ENCODE peak calls at places on chromosomes 6 and 20, in eight cellular contexts. R is BE2C, G is WTC11, Z is H9, N is astrocyte of the spinal cord, A is breast epithelium, F is mucosa of descending colon, V is kidney. E is an unnamed sample.

GRCh38 chr20:44649976-44650375 is 1.5 kb downstream of the ADA start:
- DNase-seq in R (no peak), G (no peak), Z (no peak), N (no peak), A (no peak), F (no peak), V (peak), E (no peak)

GRCh38 chr6:156853733-156854132 is 76.6 kb downstream of the ARID1B start:
- DNase-seq in R (no peak), G (no peak), Z (no peak), N (no peak), A (no peak), F (no peak), V (no peak), E (no peak)

GRCh38 chr6:98787961-98788360 is 46.4 kb upstream of the POU3F2 start:
- DNase-seq in R (peak), G (peak), Z (peak), N (no peak), A (no peak), F (no peak), V (no peak), E (no peak)

GRCh38 chr6:126039284-126039683 is 52.9 kb downstream of the TRMT11 start:
- DNase-seq in R (no peak), G (no peak), Z (no peak), N (peak), A (no peak), F (no peak), V (no peak), E (no peak)

GRCh38 chr6:57226221-57226620 is 4.1 kb upstream of the RAB23 start:
- DNase-seq in R (peak), G (no peak), Z (no peak), N (no peak), A (no peak), F (no peak), V (no peak), E (no peak)

GRCh38 chr20:23145281-23145700 is 59.2 kb upstream of the CD93 start:
- DNase-seq in R (no peak), G (no peak), Z (no peak), N (peak), A (no peak), F (no peak), V (peak), E (no peak)

GRCh38 chr20:51095755-51096509 is 73.0 kb upstream of the KCNG1 start:
- DNase-seq in R (no peak), G (no peak), Z (no peak), N (no peak), A (no peak), F (no peak), V (no peak), E (no peak)

GRCh38 chr20:23602261-23602660 is 3.5 kb downstream of the CST9 start:
- DNase-seq in R (no peak), G (no peak), Z (no peak), N (no peak), A (no peak), F (no peak), V (no peak), E (no peak)

GRCh38 chr6:125307964-125308615 is 6.3 kb upstream of the HDDC2 start:
- DNase-seq in R (no peak), G (no peak), Z (no peak), N (no peak), A (no peak), F (no peak), V (no peak), E (no peak)

GRCh38 chr6:168037242-168037641 is 39.8 kb downstream of the KIF25 start:
- DNase-seq in R (no peak), G (no peak), Z (no peak), N (no peak), A (peak), F (no peak), V (no peak), E (no peak)

GRCh38 chr6:127857051-127857637 is 43.7 kb downstream of the THEMIS start:
- DNase-seq in R (no peak), G (no peak), Z (no peak), N (no peak), A (no peak), F (no peak), V (no peak), E (no peak)

GRCh38 chr6:7004581-7005297 is 103.0 kb upstream of the RREB1 start:
- DNase-seq in R (no peak), G (no peak), Z (no peak), N (no peak), A (no peak), F (no peak), V (no peak), E (no peak)

GRCh38 chr6:94813806-94814205 is 763.5 kb upstream of the MANEA start:
- DNase-seq in R (no peak), G (no peak), Z (no peak), N (no peak), A (no peak), F (no peak), V (no peak), E (no peak)

GRCh38 chr20:63321148-63321831 is 28.3 kb downstream of the COL20A1 start:
- DNase-seq in R (peak), G (no peak), Z (no peak), N (no peak), A (no peak), F (peak), V (peak), E (no peak)

GRCh38 chr6:166027761-166028160 is 139.9 kb downstream of the TBXT start:
- DNase-seq in R (no peak), G (no peak), Z (no peak), N (peak), A (no peak), F (no peak), V (no peak), E (no peak)

GRCh38 chr6:168024951-168025510 is 27.6 kb downstream of the KIF25 start:
- DNase-seq in R (no peak), G (no peak), Z (no peak), N (no peak), A (peak), F (no peak), V (no peak), E (no peak)

GRCh38 chr20:39885975-39886649 is 802.9 kb downstream of the MAFB start:
- DNase-seq in R (peak), G (peak), Z (peak), N (peak), A (no peak), F (no peak), V (peak), E (peak)

GRCh38 chr6:111872521-111873177 is 603 bp downstream of the FYN start:
- DNase-seq in R (peak), G (peak), Z (peak), N (peak), A (no peak), F (peak), V (peak), E (peak)

GRCh38 chr6:87357479-87358196 is 13.0 kb downstream of the C6orf163 start:
- DNase-seq in R (no peak), G (no peak), Z (peak), N (no peak), A (no peak), F (no peak), V (no peak), E (no peak)

GRCh38 chr6:82767037-82767436 is 298.6 kb downstream of the UBE3D start:
- DNase-seq in R (no peak), G (peak), Z (peak), N (no peak), A (no peak), F (no peak), V (no peak), E (no peak)

GRCh38 chr6:98634569-98634968 is 199.8 kb upstream of the POU3F2 start:
- DNase-seq in R (no peak), G (peak), Z (peak), N (no peak), A (no peak), F (no peak), V (no peak), E (no peak)

GRCh38 chr6:166775180-166775922 is 148.3 kb upstream of the RPS6KA2 start:
- DNase-seq in R (peak), G (peak), Z (peak), N (peak), A (no peak), F (peak), V (no peak), E (peak)

GRCh38 chr20:24743641-24744040 is 205.4 kb upstream of the CST7 start:
- DNase-seq in R (no peak), G (no peak), Z (peak), N (no peak), A (no peak), F (no peak), V (no peak), E (no peak)

GRCh38 chr6:100460650-100461204 is 4.0 kb downstream of the SIM1 start:
- DNase-seq in R (no peak), G (peak), Z (peak), N (no peak), A (no peak), F (no peak), V (no peak), E (no peak)

GRCh38 chr6:126054802-126055201 is 68.5 kb downstream of the TRMT11 start:
- DNase-seq in R (no peak), G (no peak), Z (no peak), N (no peak), A (no peak), F (no peak), V (no peak), E (no peak)

GRCh38 chr6:155418017-155418749 is 37.5 kb downstream of the NOX3 start:
- DNase-seq in R (no peak), G (no peak), Z (no peak), N (peak), A (no peak), F (no peak), V (no peak), E (no peak)

GRCh38 chr20:46784450-46785127 is 75.1 kb downstream of the SLC2A10 start:
- DNase-seq in R (no peak), G (no peak), Z (no peak), N (peak), A (no peak), F (no peak), V (no peak), E (no peak)

GRCh38 chr20:47125553-47126373 is 230.7 kb downstream of the ZMYND8 start:
- DNase-seq in R (no peak), G (no peak), Z (peak), N (no peak), A (peak), F (no peak), V (no peak), E (no peak)

GRCh38 chr6:128803911-128804310 is 79.0 kb upstream of the LAMA2 start:
- DNase-seq in R (no peak), G (no peak), Z (no peak), N (peak), A (no peak), F (no peak), V (no peak), E (no peak)

GRCh38 chr20:15699431-15700146 is 873.7 kb downstream of the KIF16B start:
- DNase-seq in R (peak), G (peak), Z (peak), N (no peak), A (peak), F (no peak), V (no peak), E (no peak)

GRCh38 chr20:6120491-6120988 is 2.3 kb downstream of the FERMT1 start:
- DNase-seq in R (no peak), G (no peak), Z (no peak), N (no peak), A (no peak), F (no peak), V (no peak), E (no peak)

GRCh38 chr6:155040946-155041345 is 45.8 kb downstream of the TIAM2 start:
- DNase-seq in R (no peak), G (no peak), Z (no peak), N (no peak), A (peak), F (no peak), V (no peak), E (no peak)

DNA sequence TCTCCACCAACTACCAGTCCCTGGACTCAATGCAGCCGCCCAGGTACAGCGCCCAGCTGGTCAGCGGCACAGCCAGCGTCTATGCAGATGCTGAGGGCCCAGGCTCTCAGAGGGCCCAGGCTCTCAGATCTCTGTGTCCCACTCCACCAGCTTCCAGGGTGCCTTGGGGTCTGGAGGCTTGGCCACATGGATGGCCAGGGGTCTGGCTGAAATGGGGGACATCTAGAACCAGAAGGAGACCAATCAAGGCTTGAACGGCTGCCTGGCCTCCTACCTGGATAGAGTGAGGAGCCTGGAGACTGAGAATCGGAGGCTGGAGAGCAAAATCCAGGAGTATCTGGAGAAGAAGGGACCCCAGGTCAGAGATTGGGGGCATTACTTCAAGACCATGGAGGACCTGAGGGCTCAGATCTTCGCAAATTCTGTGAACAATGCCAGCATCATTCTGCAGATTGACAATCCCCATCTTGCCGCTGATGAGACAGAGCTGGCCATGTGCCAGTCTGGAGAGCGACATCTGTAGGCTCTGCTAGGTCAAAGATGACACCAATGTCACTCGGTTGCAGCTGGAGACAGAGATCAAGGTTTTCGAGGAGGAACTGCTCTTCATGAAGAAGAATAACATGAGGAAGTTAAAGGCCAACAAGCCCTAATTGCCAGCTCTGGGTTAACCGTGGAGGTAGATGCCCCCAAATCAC is 44.1 kb upstream of the GRM4 start:
- DNase-seq in R (peak), G (no peak), Z (no peak), N (no peak), A (no peak), F (no peak), V (no peak), E (no peak)
- TF ChIP-seq CTCF in R (no peak), G (no peak), Z (no peak), N (no peak), A (no peak), F (no peak), V (no peak), E (no peak)

GRCh38 chr6:39026175-39026574 is 22.4 kb upstream of the GLP1R start:
- DNase-seq in R (no peak), G (no peak), Z (no peak), N (no peak), A (no peak), F (no peak), V (no peak), E (no peak)

DNA sequence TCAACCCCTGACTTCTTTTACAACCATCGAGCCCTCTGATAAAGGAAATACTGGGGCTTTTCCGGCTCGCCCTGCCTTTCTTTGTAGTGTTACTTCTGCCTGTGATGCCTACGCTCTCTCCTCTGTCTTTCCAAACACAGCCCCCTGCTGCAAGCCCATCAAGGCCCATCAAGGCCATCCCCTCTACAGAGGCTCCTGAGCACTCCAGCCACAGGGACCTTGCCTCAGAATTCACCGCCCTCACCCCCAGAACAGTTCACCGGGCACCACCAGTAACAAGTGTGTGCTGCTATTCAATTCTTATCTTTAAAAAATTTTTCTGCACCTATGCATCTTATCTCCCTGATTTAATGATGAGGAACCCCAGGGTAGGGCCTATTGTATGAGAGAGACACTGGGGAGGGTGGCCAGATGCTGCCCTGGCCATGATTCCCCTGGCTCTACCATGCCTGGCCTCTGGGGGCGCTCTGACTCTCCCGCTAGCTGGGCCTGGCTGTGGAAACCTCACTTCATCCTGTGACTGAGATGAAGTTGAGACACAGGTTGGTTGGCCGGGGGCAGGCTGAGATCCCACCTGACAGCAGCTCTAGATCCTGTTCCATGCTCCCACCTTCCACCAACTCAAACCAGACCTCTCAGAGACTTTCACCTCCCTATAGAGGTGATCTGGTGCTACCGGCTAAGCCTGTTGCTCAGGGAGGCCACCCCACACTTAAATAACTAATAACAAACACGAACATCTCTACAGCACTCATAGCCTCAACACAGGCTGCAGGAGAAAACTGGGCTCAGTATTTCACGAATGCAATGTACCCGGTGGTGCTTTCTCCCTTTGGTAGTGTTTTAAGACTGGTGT is 19.2 kb upstream of the GLP1R start:
- DNase-seq in R (peak), G (peak), Z (peak), N (no peak), A (no peak), F (no peak), V (no peak), E (peak)
- TF ChIP-seq CTCF in R (peak), G (peak), Z (peak), N (peak), A (no peak), F (peak), V (peak), E (peak)

GRCh38 chr20:59482581-59483187 is 121.7 kb upstream of the PHACTR3 start:
- DNase-seq in R (no peak), G (no peak), Z (no peak), N (no peak), A (no peak), F (no peak), V (peak), E (no peak)
- TF ChIP-seq CTCF in R (no peak), G (no peak), Z (no peak), N (no peak), A (no peak), F (no peak), V (no peak), E (no peak)

DNA sequence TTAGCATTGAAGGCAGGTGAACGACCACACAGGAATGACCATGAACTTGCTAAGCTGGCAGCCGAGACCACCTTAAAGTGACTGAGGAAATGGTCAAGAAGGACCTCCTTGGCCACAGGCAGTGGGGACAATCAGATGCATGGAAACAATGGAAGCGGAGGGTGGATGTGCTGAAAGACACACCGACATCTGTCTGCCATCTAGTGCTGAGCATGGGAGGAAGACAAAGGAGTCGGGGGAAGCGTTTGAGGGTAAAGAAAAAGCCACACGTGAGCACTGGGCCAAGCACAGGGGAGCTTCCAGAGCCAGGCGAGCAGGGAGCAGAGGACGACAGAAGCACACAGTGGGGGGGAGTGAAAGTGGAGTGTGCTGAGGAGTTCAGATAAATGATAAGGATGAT is 367.8 kb downstream of the ZFAND3 start:
- DNase-seq in R (no peak), G (no peak), Z (peak), N (no peak), A (no peak), F (no peak), V (no peak), E (no peak)
- TF ChIP-seq CTCF in R (peak), G (no peak), Z (peak), N (no peak), A (no peak), F (no peak), V (no peak), E (no peak)

DNA sequence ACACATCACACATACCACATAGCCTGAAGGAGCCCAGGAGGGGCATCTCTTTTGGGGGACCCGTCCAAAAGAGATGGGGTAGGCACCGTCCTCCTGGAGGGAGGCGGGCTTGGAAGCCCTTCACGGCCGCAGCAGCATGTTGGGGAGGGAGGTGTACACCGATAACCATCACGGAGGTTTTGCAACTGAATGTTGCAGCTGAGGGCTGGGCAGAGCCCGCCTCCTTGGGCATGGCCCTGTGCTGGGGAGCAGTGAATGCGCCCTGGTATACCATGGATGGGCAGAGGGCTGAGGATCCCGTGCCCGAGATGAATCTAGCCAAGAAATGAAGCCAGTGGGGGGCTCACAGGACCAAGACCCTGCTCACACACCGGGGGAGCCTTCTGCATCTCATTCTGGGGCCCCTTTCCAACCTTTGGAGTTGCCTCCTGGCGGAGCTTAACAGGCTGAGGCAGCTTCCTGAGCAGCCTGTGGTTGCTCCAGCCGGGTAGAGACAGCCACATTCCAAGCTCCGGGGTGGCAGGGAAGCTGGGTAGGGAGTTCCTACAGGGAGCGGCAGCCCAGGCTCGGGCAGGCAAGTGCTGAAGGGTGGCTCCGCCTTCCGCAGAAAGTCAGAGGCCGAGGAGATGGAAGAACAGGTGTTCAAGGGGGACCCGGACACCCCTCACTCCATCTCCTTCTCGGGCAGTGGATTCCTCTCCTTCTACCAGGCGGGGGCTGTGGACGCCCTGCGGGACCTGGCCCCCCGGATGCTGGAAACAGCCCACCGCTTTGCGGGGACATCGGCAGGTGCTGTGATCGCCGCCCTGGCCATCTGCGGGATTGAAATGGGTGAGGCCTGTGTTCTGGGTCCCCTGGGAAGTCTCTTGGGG is at the start of gene PNPLA1:
- DNase-seq in R (no peak), G (peak), Z (peak), N (no peak), A (no peak), F (no peak), V (no peak), E (no peak)
- TF ChIP-seq CTCF in R (no peak), G (no peak), Z (no peak), N (no peak), A (no peak), F (no peak), V (no peak), E (no peak)

GRCh38 chr6:42088101-42088591 is 37.8 kb downstream of the TAF8 start:
- DNase-seq in R (no peak), G (no peak), Z (no peak), N (peak), A (no peak), F (no peak), V (peak), E (no peak)

GRCh38 chr6:42086046-42086664 is 35.8 kb downstream of the TAF8 start:
- DNase-seq in R (no peak), G (peak), Z (no peak), N (no peak), A (peak), F (no peak), V (no peak), E (no peak)

GRCh38 chr6:42083530-42083929 is 33.2 kb downstream of the TAF8 start:
- DNase-seq in R (no peak), G (no peak), Z (no peak), N (no peak), A (no peak), F (no peak), V (no peak), E (no peak)

GRCh38 chr6:42086665-42087050 is 36.3 kb downstream of the TAF8 start:
- DNase-seq in R (no peak), G (no peak), Z (no peak), N (no peak), A (no peak), F (no peak), V (no peak), E (no peak)

GRCh38 chr6:42084889-42085288 is 34.6 kb downstream of the TAF8 start:
- DNase-seq in R (no peak), G (no peak), Z (no peak), N (no peak), A (no peak), F (no peak), V (no peak), E (no peak)
- TF ChIP-seq CTCF in R (peak), G (no peak), Z (no peak), N (peak), A (no peak), F (no peak), V (no peak), E (no peak)